ENCODE peak calls at places on chromosome 20, in five cellular contexts. D is mesenchymal stem cell, L is H9, X is H1, U is trophoblast cell. A is an unnamed sample.

GRCh38 chr20:53658327-53658726 is 64.7 kb upstream of the ZNF217 start:
- DNase-seq in L (no peak), X (no peak), D (no peak), U (peak), A (no peak)

GRCh38 chr20:18815194-18815942 is 1.8 kb downstream of the SCP2D1 start:
- DNase-seq in D (no peak), X (no peak), L (no peak), U (no peak), A (no peak)

GRCh38 chr20:61608275-61609085 is 356.4 kb downstream of the CDH4 start:
- DNase-seq in L (peak), U (no peak), D (peak), X (no peak), A (peak)

GRCh38 chr20:56875052-56875663 is 246.1 kb downstream of the TFAP2C start:
- DNase-seq in L (peak), U (peak), X (no peak), D (peak), A (no peak)

GRCh38 chr20:47175501-47175900 is 181.0 kb downstream of the ZMYND8 start:
- DNase-seq in L (no peak), U (no peak), X (no peak), D (no peak), A (no peak)

GRCh38 chr20:10065154-10065833 is 30.5 kb downstream of the ANKEF1 start:
- DNase-seq in L (no peak), X (no peak), U (no peak), D (peak), A (no peak)

GRCh38 chr20:58524814-58525213 is 9.6 kb upstream of the APCDD1L start:
- DNase-seq in U (peak), L (peak), D (no peak), X (no peak), A (no peak)

GRCh38 chr20:3239026-3239866 is at the start of gene SLC4A11:
- DNase-seq in L (peak), U (no peak), D (peak), X (peak), A (peak)

GRCh38 chr20:36800410-36800809 is 26.8 kb upstream of the DSN1 start:
- DNase-seq in U (no peak), L (no peak), X (no peak), D (no peak), A (no peak)

GRCh38 chr20:36805396-36805795 is 31.8 kb upstream of the DSN1 start:
- DNase-seq in X (no peak), L (no peak), D (no peak), U (no peak), A (no peak)

GRCh38 chr20:36806049-36806448 is 32.5 kb upstream of the DSN1 start:
- DNase-seq in U (no peak), D (no peak), L (no peak), X (no peak), A (no peak)

GRCh38 chr20:36804425-36804824 is 30.9 kb upstream of the DSN1 start:
- DNase-seq in U (no peak), L (no peak), X (no peak), D (no peak), A (no peak)

GRCh38 chr20:36802326-36803223 is 29.0 kb upstream of the DSN1 start:
- DNase-seq in L (no peak), U (peak), X (no peak), D (peak), A (no peak)
- H2BK12ac ChIP-seq in L (no peak), U (no peak), X (no peak), D (no peak), A (no peak)

GRCh38 chr20:63968928-63969760 is 586 bp downstream of the ZNF512B start:
- DNase-seq in X (no peak), L (peak), U (no peak), D (no peak), A (no peak)
- H2BK120ac ChIP-seq in X (no peak), L (no peak), U (no peak), D (peak), A (no peak)

GRCh38 chr20:48813930-48814546 is 13.8 kb downstream of the PREX1 start:
- DNase-seq in X (no peak), L (no peak), D (no peak), U (no peak), A (no peak)

GRCh38 chr20:48815537-48815936 is 12.3 kb downstream of the PREX1 start:
- DNase-seq in D (no peak), X (no peak), L (no peak), U (no peak), A (no peak)

GRCh38 chr20:48814633-48815032 is 13.2 kb downstream of the PREX1 start:
- DNase-seq in L (no peak), X (no peak), D (no peak), U (no peak), A (no peak)

GRCh38 chr20:48812600-48813445 is 15.0 kb downstream of the PREX1 start:
- DNase-seq in L (no peak), U (no peak), X (no peak), D (no peak), A (no peak)

GRCh38 chr20:48813446-48813747 is 14.4 kb downstream of the PREX1 start:
- DNase-seq in X (no peak), D (no peak), L (no peak), U (no peak), A (no peak)
- H2BK12ac ChIP-seq in X (no peak), D (no peak), L (no peak), U (no peak), A (no peak)

GRCh38 chr20:51125774-51126173 is 102.9 kb upstream of the KCNG1 start:
- DNase-seq in L (no peak), D (no peak), X (no peak), U (no peak), A (no peak)
- H2BK120ac ChIP-seq in L (no peak), D (no peak), X (no peak), U (no peak), A (no peak)